ENCODE peak calls at places on chromosomes 5 and 9, in ten cellular contexts. J, N, F, B, S, Z, I, D, G and A are unnamed samples.

GRCh38 chr9:93436218-93436617 is 15.3 kb upstream of the FAM120A start:
- DNase-seq in B (no peak), F (no peak), N (no peak), Z (no peak), D (no peak), S (no peak), G (peak), J (no peak), I (no peak), A (no peak)

GRCh38 chr5:168654225-168654624 is 75.1 kb upstream of the PANK3 start:
- DNase-seq in B (peak), S (no peak), G (no peak), D (no peak), F (no peak), I (no peak), N (peak), Z (no peak), J (peak), A (no peak)

GRCh38 chr5:56561-57290 is 35.2 kb upstream of the PLEKHG4B start:
- DNase-seq in D (no peak), N (peak), I (no peak), G (peak), Z (no peak), B (no peak), J (peak), S (no peak), F (peak), A (no peak)

GRCh38 chr5:80125962-80126480 is 90.9 kb downstream of the THBS4 start:
- DNase-seq in B (no peak), J (peak), Z (peak), S (peak), N (no peak), I (no peak), D (no peak), F (no peak), G (peak), A (no peak)

GRCh38 chr9:69582544-69583297 is 89.5 kb downstream of the APBA1 start:
- DNase-seq in G (peak), D (no peak), J (no peak), I (no peak), S (no peak), N (no peak), F (no peak), B (no peak), Z (no peak), A (no peak)

GRCh38 chr9:4538107-4538506 is 47.8 kb downstream of the SLC1A1 start:
- DNase-seq in F (no peak), I (no peak), G (no peak), B (no peak), D (no peak), J (no peak), N (no peak), Z (no peak), S (no peak), A (no peak)

GRCh38 chr5:64958757-64959391 is 190.1 kb downstream of the CWC27 start:
- DNase-seq in I (no peak), D (no peak), B (no peak), S (no peak), Z (peak), J (peak), G (peak), N (peak), F (peak), A (peak)

GRCh38 chr5:129094924-129095797 is 612 bp downstream of the ISOC1 start:
- DNase-seq in D (peak), G (peak), S (peak), Z (peak), B (peak), I (no peak), J (peak), N (peak), F (no peak), A (peak)